ENCODE peak calls at places on chromosomes 6 and 20, in six cellular contexts. N is H54; J is activated CD4-positive, alpha-beta T cell treated with anti-CD3 and anti-CD28 coated beads for 1 hour; K is HL-60; E is H7; C is NCI-H510A treated with DMSO at 0.1 percent for 48 hours. Y is an unnamed sample.
A peak's percentile ranks its signal among the peaks of the same experiment; 100 is the strongest.

GRCh38 chr20:9369557-9369956 is 144.8 kb upstream of the LAMP5 start:
- DNase-seq in J (no peak), C (no peak), E (no peak), N (no peak), K (no peak), Y (no peak)

GRCh38 chr6:4698901-4699659 is 77.1 kb upstream of the CDYL start:
- DNase-seq in N (no peak), J (no peak), C (no peak), E (no peak), K (no peak), Y (no peak)

GRCh38 chr20:19381947-19382346 is 169.5 kb downstream of the SLC24A3 start:
- DNase-seq in C (no peak), K (no peak), N (no peak), J (no peak), E (no peak), Y (no peak)

GRCh38 chr6:54093306-54093705 is 17.9 kb upstream of the MLIP start:
- DNase-seq in C (no peak), E (no peak), K (no peak), J (no peak), N (no peak), Y (no peak)

GRCh38 chr6:15929685-15930084 is 199.2 kb upstream of the MYLIP start:
- DNase-seq in K (peak; percentile 51), J (no peak), E (no peak), C (no peak), N (no peak), Y (no peak)

GRCh38 chr6:33298773-33299236 is at the start of gene RGL2:
- DNase-seq in K (peak; percentile 89), J (peak; percentile 48), E (peak; percentile 86), C (peak; percentile 58), N (peak; percentile 49), Y (peak; percentile 67)

GRCh38 chr6:38528196-38528965 is 111.3 kb downstream of the BTBD9 start:
- DNase-seq in N (no peak), C (no peak), K (no peak), E (no peak), J (no peak), Y (no peak)

GRCh38 chr6:158399040-158399700 is 86.9 kb downstream of the TULP4 start:
- DNase-seq in C (peak; percentile 43), K (no peak), J (no peak), E (no peak), N (no peak), Y (no peak)

GRCh38 chr6:139823808-139824126 is 449.3 kb upstream of the CITED2 start:
- DNase-seq in K (no peak), J (no peak), N (no peak), C (no peak), E (no peak), Y (no peak)

GRCh38 chr20:10551732-10552724 is 116.9 kb downstream of the SLX4IP start:
- DNase-seq in K (peak; percentile 38), C (no peak), E (peak; percentile 76), N (no peak), J (no peak), Y (no peak)

GRCh38 chr6:159935065-159935464 is 33.8 kb upstream of the IGF2R start:
- DNase-seq in K (no peak), E (no peak), J (no peak), N (no peak), C (no peak), Y (no peak)

GRCh38 chr6:156933201-156934053 is 156.2 kb downstream of the ARID1B start:
- DNase-seq in J (no peak), C (peak; percentile 81), K (no peak), E (no peak), N (no peak), Y (no peak)

GRCh38 chr20:2872304-2873009 is 824 bp upstream of the PTPRA start:
- DNase-seq in J (peak; percentile 62), C (peak; percentile 70), K (peak; percentile 81), N (no peak), E (peak; percentile 85), Y (peak; percentile 66)

GRCh38 chr6:39530201-39530759 is 194.9 kb downstream of the KIF6 start:
- DNase-seq in N (no peak), J (no peak), E (no peak), C (no peak), K (no peak), Y (no peak)